ENCODE peak calls at places on chromosomes 2 and 18, in seven cellular contexts. V, X, C, J, L, W and Q are unnamed samples.
A peak's percentile ranks its signal among the peaks of the same experiment; 100 is the strongest.

GRCh38 chr2:54275541-54275940 is 19.5 kb upstream of the TSPYL6 start:
- DNase-seq in C (no peak), L (no peak), J (no peak), V (no peak), X (no peak), W (no peak), Q (no peak)

GRCh38 chr2:241238693-241239198 is 50.3 kb downstream of the ANO7 start:
- DNase-seq in C (no peak), L (peak; percentile 13), X (no peak), V (no peak), W (no peak), J (no peak), Q (no peak)

GRCh38 chr2:121293450-121294325 is 8.7 kb upstream of the TFCP2L1 start:
- DNase-seq in V (peak; percentile 90), C (no peak), W (no peak), X (no peak), L (peak; percentile 78), J (no peak), Q (no peak)

GRCh38 chr18:75230210-75231052 is 19.8 kb downstream of the TSHZ1 start:
- DNase-seq in L (no peak), X (no peak), V (no peak), C (no peak), J (no peak), W (no peak), Q (no peak)

GRCh38 chr18:79871481-79872091 is 73.8 kb downstream of the KCNG2 start:
- DNase-seq in V (no peak), X (no peak), J (no peak), W (no peak), L (peak; percentile 57), C (no peak), Q (no peak)

GRCh38 chr2:67828066-67828465 is 234.7 kb downstream of the C1D start:
- DNase-seq in L (no peak), V (no peak), X (no peak), C (no peak), W (no peak), J (no peak), Q (no peak)

GRCh38 chr2:41647468-41648042 is 400.3 kb upstream of the PKDCC start:
- DNase-seq in L (no peak), J (no peak), C (no peak), X (no peak), W (no peak), V (no peak), Q (no peak)

GRCh38 chr2:6827516-6828298 is 38.0 kb downstream of the CMPK2 start:
- DNase-seq in W (no peak), X (peak; percentile 16), V (no peak), J (no peak), C (no peak), L (no peak), Q (no peak)

GRCh38 chr2:11589316-11589940 is 55.6 kb downstream of the GREB1 start:
- DNase-seq in W (no peak), L (no peak), V (no peak), C (no peak), X (no peak), J (no peak), Q (no peak)

GRCh38 chr2:46053502-46054094 is 243.6 kb upstream of the EPAS1 start:
- DNase-seq in V (no peak), J (no peak), C (no peak), X (no peak), L (no peak), W (no peak), Q (no peak)

GRCh38 chr2:67043781-67044478 is 353.2 kb upstream of the ETAA1 start:
- DNase-seq in W (no peak), C (no peak), V (no peak), X (no peak), L (no peak), J (no peak), Q (no peak)

GRCh38 chr2:98654702-98655488 is 46.5 kb downstream of the UNC50 start:
- DNase-seq in V (no peak), J (no peak), L (no peak), X (no peak), C (no peak), W (no peak), Q (no peak)

GRCh38 chr2:187307606-187308005 is 140.4 kb downstream of the CALCRL start:
- DNase-seq in X (no peak), W (no peak), J (no peak), L (no peak), V (no peak), C (no peak), Q (no peak)

GRCh38 chr2:101124061-101124460 is 27.1 kb downstream of the TBC1D8 start:
- DNase-seq in C (no peak), V (no peak), W (no peak), L (no peak), X (no peak), J (no peak), Q (no peak)

GRCh38 chr2:190069936-190070696 is 7.6 kb upstream of the MSTN start:
- DNase-seq in V (no peak), L (no peak), C (no peak), J (peak; percentile 63), W (peak; percentile 16), X (peak; percentile 76), Q (no peak)

GRCh38 chr2:183179156-183179555 is 54.9 kb downstream of the NUP35 start:
- DNase-seq in V (no peak), L (no peak), W (no peak), C (no peak), X (no peak), J (no peak), Q (no peak)

DNA sequence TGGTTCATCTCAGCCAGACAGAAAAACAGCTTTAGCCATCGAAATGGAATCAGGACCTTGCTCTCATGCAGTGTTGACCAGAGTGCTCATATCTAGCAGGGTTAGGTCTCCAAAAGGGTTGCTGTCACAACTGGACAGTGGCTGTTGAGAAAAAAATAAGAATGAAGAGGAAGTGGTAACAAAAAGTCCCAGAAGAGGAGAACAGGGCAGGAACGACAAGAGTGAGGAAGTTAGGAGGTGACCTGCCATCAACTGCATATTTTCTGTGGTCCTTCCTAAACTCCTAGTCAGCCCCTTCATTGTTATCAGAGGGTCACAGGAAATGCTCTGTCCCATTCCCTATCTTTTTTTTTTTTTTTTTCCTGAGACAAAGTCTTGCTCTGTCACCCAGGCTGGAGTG is 188.1 kb upstream of the LINC00305 start:
- DNase-seq in L (no peak), W (no peak), C (no peak), J (no peak), X (no peak), V (no peak), Q (no peak)
- H3K9me3 ChIP-seq in L (no peaks in the 10 kb centered on the region), W (no peaks in the 10 kb centered on the region), C (no peaks in the 10 kb centered on the region), J (no peaks in the 10 kb centered on the region), X (no peaks in the 10 kb centered on the region), V (no peaks in the 10 kb centered on the region), Q (no peaks in the 10 kb centered on the region)

GRCh38 chr18:43485565-43485964 is 208.3 kb upstream of the SYT4 start:
- DNase-seq in J (no peak), W (no peak), C (no peak), L (no peak), X (no peak), V (no peak), Q (no peak)

GRCh38 chr18:43482600-43482999 is 205.3 kb upstream of the SYT4 start:
- DNase-seq in J (no peak), V (no peak), L (peak; percentile 60), W (no peak), C (no peak), X (no peak), Q (no peak)

GRCh38 chr18:43484710-43485109 is 207.4 kb upstream of the SYT4 start:
- DNase-seq in C (no peak), J (no peak), L (no peak), V (no peak), W (no peak), X (peak; percentile 8), Q (no peak)

GRCh38 chr18:43482136-43482535 is 204.8 kb upstream of the SYT4 start:
- DNase-seq in C (no peak), L (no peak), X (no peak), W (no peak), V (no peak), J (no peak), Q (no peak)

DNA sequence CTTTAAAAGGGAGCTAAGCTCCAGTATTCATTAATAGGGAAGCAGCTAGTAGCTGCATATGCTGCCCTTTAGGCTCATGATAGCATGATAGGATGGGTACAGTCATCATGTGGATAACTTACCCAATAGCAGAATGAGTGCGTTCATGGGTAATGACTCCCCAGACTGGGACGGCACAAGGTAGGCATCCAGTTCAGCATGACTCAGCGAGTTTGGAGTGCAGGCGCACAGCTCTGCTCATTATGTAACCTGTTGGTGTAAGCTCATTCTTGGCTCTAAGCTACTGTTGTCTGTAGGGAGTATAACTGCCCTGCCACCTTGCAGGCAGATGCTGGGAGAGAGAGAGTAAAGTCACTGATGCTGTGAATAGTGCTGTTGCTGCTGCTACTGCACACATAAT is 209.2 kb upstream of the SYT4 start:
- DNase-seq in C (no peak), W (no peak), L (no peak), X (no peak), J (peak; percentile 55), V (no peak), Q (no peak)
- H3K9me3 ChIP-seq in C (no peaks in the 10 kb centered on the region), W (no peaks in the 10 kb centered on the region), L (no peaks in the 10 kb centered on the region), X (no peaks in the 10 kb centered on the region), J (peaks cover 12% of the 10 kb centered on the region), V (no peaks in the 10 kb centered on the region), Q (no peaks in the 10 kb centered on the region)

DNA sequence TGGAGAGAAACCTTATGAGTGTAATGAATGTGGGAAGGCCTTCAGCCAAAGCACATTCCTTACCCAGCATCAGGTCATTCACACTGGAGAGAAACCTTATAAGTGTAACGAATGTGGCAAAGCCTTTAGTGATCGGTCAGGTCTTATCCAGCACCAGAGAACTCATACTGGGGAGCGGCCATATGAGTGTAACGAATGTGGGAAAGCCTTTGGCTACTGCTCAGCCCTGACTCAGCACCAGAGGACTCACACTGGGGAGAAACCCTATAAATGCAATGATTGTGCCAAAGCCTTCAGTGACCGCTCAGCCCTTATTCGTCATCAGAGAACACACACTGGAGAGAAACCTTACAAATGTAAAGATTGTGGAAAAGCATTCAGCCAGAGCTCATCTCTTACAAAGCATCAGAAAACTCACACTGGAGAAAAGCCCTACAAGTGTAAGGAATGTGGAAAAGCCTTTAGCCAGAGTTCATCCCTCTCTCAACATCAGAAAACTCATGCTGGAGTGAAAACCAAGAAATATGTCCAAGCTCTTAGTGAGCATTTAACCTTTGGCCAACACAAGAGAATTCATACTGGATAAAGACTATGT is 7.8 kb downstream of the ZNF892 start:
- DNase-seq in L (no peak), W (no peak), C (no peak), X (no peak), V (no peak), J (no peak), Q (no peak)
- H3K9me3 ChIP-seq in L (peaks cover 77% of the 10 kb centered on the region), W (peaks cover 9% of the 10 kb centered on the region), C (peaks cover 69% of the 10 kb centered on the region), X (peaks cover 56% of the 10 kb centered on the region), V (peaks cover 90% of the 10 kb centered on the region), J (peaks cover 79% of the 10 kb centered on the region), Q (peaks cover 59% of the 10 kb centered on the region)

GRCh38 chr18:51120809-51121596 is 76.5 kb downstream of the MEX3C start:
- DNase-seq in J (no peak), C (no peak), V (no peak), L (no peak), W (no peak), X (no peak), Q (no peak)

GRCh38 chr18:51122266-51123045 is 75.0 kb downstream of the MEX3C start:
- DNase-seq in V (no peak), C (no peak), W (no peak), L (no peak), X (no peak), J (no peak), Q (no peak)

GRCh38 chr18:51123046-51123395 is 74.5 kb downstream of the MEX3C start:
- DNase-seq in L (no peak), V (no peak), W (no peak), C (no peak), J (no peak), X (no peak), Q (no peak)

GRCh38 chr18:51123481-51123880 is 74.0 kb downstream of the MEX3C start:
- DNase-seq in C (no peak), L (no peak), W (no peak), V (no peak), J (no peak), X (no peak), Q (no peak)

GRCh38 chr18:51121597-51121857 is 76.0 kb downstream of the MEX3C start:
- DNase-seq in C (no peak), W (no peak), V (no peak), J (no peak), L (no peak), X (no peak), Q (no peak)
- H3K9me3 ChIP-seq in C (no peaks in the 10 kb centered on the region), W (no peaks in the 10 kb centered on the region), V (no peaks in the 10 kb centered on the region), J (no peaks in the 10 kb centered on the region), L (no peaks in the 10 kb centered on the region), X (no peaks in the 10 kb centered on the region), Q (no peaks in the 10 kb centered on the region)